ENCODE peak calls at places on chromosomes 7 and 10, in nine cellular contexts. N, H, K, E, C, X, R, P and O are unnamed samples.

GRCh38 chr7:74272305-74273038 is 16.7 kb upstream of the CLIP2 start:
- DNase-seq in N (peak), P (peak), E (peak), R (peak), C (peak), H (peak), X (no peak), K (peak), O (no peak)

GRCh38 chr10:52004342-52004949 is 305.1 kb upstream of the CSTF2T start:
- DNase-seq in X (no peak), N (no peak), H (no peak), K (peak), R (no peak), C (peak), E (no peak), P (no peak), O (no peak)

GRCh38 chr10:78175444-78175843 is 141.8 kb downstream of the RPS24 start:
- DNase-seq in K (peak), R (no peak), P (peak), X (no peak), N (no peak), C (no peak), E (no peak), H (no peak), O (no peak)

GRCh38 chr10:121216721-121217181 is 365.6 kb downstream of the WDR11 start:
- DNase-seq in E (peak), N (no peak), R (no peak), H (no peak), X (no peak), K (peak), C (no peak), P (no peak), O (no peak)

GRCh38 chr7:21943436-21943835 is 2.3 kb downstream of the CDCA7L start:
- DNase-seq in P (no peak), X (no peak), R (no peak), K (no peak), C (no peak), E (no peak), H (no peak), N (no peak), O (no peak)

GRCh38 chr7:43604251-43604650 is 21.3 kb downstream of the STK17A start:
- DNase-seq in R (no peak), E (no peak), K (no peak), C (no peak), N (no peak), H (no peak), X (no peak), P (no peak), O (no peak)

GRCh38 chr7:16205481-16205880 is 215.9 kb downstream of the CRPPA start:
- DNase-seq in C (no peak), E (no peak), P (no peak), R (no peak), H (no peak), X (no peak), K (no peak), N (no peak), O (no peak)

GRCh38 chr7:43071604-43072003 is 40.8 kb upstream of the HECW1 start:
- DNase-seq in H (no peak), N (no peak), P (no peak), C (peak), R (no peak), K (peak), E (no peak), X (no peak), O (no peak)

GRCh38 chr7:906776-907157 is 30.4 kb downstream of the GET4 start:
- DNase-seq in C (no peak), X (no peak), R (no peak), H (no peak), P (no peak), N (no peak), E (no peak), K (peak), O (no peak)

GRCh38 chr7:907158-907980 is 31.0 kb downstream of the GET4 start:
- DNase-seq in C (no peak), P (no peak), N (no peak), E (no peak), R (peak), X (peak), H (no peak), K (peak), O (peak)

GRCh38 chr7:903921-904755 is 27.8 kb downstream of the GET4 start:
- DNase-seq in K (no peak), X (no peak), N (no peak), H (no peak), E (no peak), R (no peak), C (no peak), P (no peak), O (no peak)

GRCh38 chr7:902996-903395 is 26.6 kb downstream of the GET4 start:
- DNase-seq in P (no peak), C (no peak), N (no peak), K (no peak), X (no peak), E (no peak), H (no peak), R (no peak), O (no peak)

DNA sequence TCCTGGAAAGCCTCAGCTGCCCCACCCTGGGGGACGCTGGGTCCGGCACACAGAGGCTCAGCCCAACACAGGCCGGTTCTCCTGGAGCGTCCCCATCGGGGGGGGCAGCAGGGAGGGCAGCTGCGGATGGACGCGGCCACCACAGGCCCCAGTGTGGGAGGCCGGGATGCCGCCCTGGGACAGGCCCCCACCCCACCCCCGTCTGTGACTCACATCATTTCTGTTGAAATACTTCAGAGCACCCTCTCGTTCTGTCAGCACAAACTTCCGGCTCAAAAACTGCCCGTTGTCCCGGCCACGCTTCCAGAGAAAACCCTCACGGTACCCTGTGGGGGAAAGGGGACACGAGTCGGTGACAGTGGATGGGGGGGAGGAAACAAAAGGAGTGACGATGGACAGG is 28.5 kb downstream of the GET4 start:
- DNase-seq in R (no peak), K (peak), N (no peak), X (no peak), P (no peak), C (no peak), E (no peak), H (no peak), O (no peak)
- H3K4me3 ChIP-seq in R (no peak), K (peak), N (no peak), X (no peak), P (no peak), C (no peak), E (peak), H (no peak), O (no peak)

GRCh38 chr7:131327049-131327625 is 539 bp upstream of the MKLN1 start:
- DNase-seq in X (no peak), P (peak), N (peak), H (no peak), E (no peak), C (peak), R (peak), K (peak), O (no peak)

GRCh38 chr7:131328387-131329175 is 905 bp downstream of the MKLN1 start:
- DNase-seq in X (no peak), R (no peak), K (peak), P (no peak), H (no peak), C (no peak), E (no peak), N (no peak), O (no peak)

GRCh38 chr7:131330299-131330698 is 2.6 kb downstream of the MKLN1 start:
- DNase-seq in R (no peak), H (no peak), N (no peak), X (no peak), C (no peak), P (no peak), K (peak), E (no peak), O (no peak)

GRCh38 chr7:131327626-131328386 is at the start of gene MKLN1:
- DNase-seq in X (peak), E (peak), C (peak), N (peak), K (peak), P (peak), R (peak), H (peak), O (peak)

GRCh38 chr7:131329176-131329570 is 1.5 kb downstream of the MKLN1 start:
- DNase-seq in N (no peak), X (no peak), H (no peak), K (peak), E (no peak), C (no peak), P (no peak), R (no peak), O (no peak)
- H3K4me3 ChIP-seq in N (no peak), X (peak), H (peak), K (peak), E (peak), C (peak), P (peak), R (peak), O (peak)

GRCh38 chr7:103373866-103374643 is 26.6 kb downstream of the PSMC2 start:
- DNase-seq in E (no peak), X (peak), C (no peak), K (no peak), P (no peak), H (no peak), N (no peak), R (no peak), O (no peak)
- H3K4me3 ChIP-seq in E (no peak), X (peak), C (no peak), K (no peak), P (no peak), H (no peak), N (no peak), R (no peak), O (no peak)

GRCh38 chr7:1101580-1102431 is 13.9 kb downstream of the GPER1 start:
- DNase-seq in X (no peak), E (no peak), N (no peak), R (no peak), C (no peak), H (no peak), K (no peak), P (no peak), O (no peak)
- H3K4me3 ChIP-seq in X (no peak), E (no peak), N (no peak), R (no peak), C (no peak), H (no peak), K (no peak), P (no peak), O (no peak)

GRCh38 chr10:6543431-6544005 is 36.6 kb downstream of the PRKCQ start:
- DNase-seq in K (no peak), E (no peak), R (peak), C (no peak), X (peak), P (no peak), N (no peak), H (no peak), O (peak)

GRCh38 chr10:6537704-6538103 is 42.4 kb downstream of the PRKCQ start:
- DNase-seq in C (no peak), H (peak), R (no peak), X (no peak), N (no peak), E (no peak), K (no peak), P (no peak), O (no peak)

DNA sequence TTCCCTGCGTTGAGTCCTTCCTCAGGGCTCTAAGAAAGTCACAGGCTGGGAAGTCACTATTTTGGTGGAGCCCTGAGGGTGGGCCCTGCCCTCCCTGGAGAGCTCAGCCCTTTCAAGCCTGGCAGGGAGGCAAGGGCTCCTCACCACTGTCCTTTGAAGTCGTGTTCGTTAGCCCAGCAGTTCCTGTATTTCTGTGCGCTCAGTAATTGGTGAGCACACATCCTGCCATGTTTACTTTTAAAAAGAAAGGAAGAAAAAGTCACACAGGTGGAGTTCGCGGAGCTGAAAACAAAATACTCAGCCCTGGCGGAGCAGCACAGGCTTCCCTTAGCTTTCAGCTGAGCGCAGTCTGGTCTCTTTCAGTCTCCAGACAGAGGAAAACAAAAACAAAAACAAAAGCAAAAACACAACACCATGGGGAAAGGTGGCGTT is 37.1 kb downstream of the PRKCQ start:
- DNase-seq in X (peak), E (no peak), C (no peak), K (no peak), N (no peak), P (no peak), H (no peak), R (no peak), O (peak)
- H3K4me3 ChIP-seq in X (peak), E (no peak), C (no peak), K (no peak), N (no peak), P (no peak), H (no peak), R (no peak), O (peak)

GRCh38 chr7:132406039-132406438 is 170.2 kb downstream of the PLXNA4 start:
- DNase-seq in K (peak), C (no peak), P (no peak), N (no peak), H (no peak), E (no peak), X (no peak), R (no peak), O (no peak)

GRCh38 chr7:132411142-132411541 is 165.1 kb downstream of the PLXNA4 start:
- DNase-seq in N (no peak), C (no peak), X (no peak), H (peak), R (no peak), K (no peak), P (no peak), E (no peak), O (no peak)

GRCh38 chr7:132407764-132408163 is 168.5 kb downstream of the PLXNA4 start:
- DNase-seq in E (no peak), P (no peak), X (no peak), H (no peak), N (no peak), R (no peak), C (no peak), K (no peak), O (no peak)

GRCh38 chr7:132412435-132412834 is 163.8 kb downstream of the PLXNA4 start:
- DNase-seq in E (no peak), C (no peak), P (no peak), N (no peak), R (no peak), H (no peak), K (no peak), X (no peak), O (no peak)

DNA sequence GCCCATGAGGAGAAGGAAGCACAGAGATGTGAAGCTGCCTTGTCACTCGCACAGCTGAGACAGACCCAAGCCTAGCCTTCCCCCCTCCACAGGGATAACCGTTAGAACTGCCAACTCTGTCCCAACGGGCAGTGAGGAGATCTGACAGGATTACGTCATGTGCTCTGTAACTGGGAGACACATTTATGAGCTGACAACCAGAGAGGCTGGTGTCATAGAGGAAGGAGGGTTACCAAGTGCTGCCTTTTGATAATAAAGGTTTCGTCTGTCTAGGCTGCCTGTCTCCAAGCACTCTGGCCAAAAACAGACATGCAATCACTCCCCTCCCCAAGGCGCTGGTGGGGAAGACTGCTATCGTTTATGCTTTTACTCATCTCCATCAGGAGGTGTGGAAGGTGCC is 165.9 kb downstream of the PLXNA4 start:
- DNase-seq in E (no peak), X (no peak), P (no peak), H (peak), K (peak), N (no peak), C (peak), R (no peak), O (no peak)
- H3K4me3 ChIP-seq in E (no peak), X (no peak), P (no peak), H (no peak), K (no peak), N (no peak), C (no peak), R (no peak), O (no peak)

DNA sequence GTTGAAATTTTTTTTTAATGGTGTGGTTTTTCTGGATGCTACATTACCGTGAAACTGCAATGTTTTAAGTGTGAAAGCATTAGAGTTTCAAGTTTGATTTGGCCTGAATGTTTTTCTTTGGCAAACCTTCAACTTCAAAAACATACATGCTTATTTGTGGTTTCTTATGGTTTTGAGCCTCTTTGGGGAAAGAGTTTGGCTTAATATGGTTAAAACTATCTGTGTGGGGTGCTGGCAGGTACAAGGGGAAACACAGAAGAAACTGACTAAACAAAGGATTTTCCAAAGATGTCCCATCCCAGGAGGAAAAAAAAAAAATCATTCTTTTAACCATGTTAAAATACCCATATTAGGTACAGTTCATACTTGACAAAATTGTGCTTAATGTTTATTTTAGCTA is 121.1 kb downstream of the HGF start:
- DNase-seq in X (no peak), R (no peak), C (no peak), H (no peak), P (no peak), E (no peak), K (no peak), N (no peak), O (no peak)
- H3K4me3 ChIP-seq in X (no peak), R (no peak), C (no peak), H (no peak), P (no peak), E (no peak), K (no peak), N (no peak), O (no peak)